ENCODE peak calls at places on chromosomes 5 and 9, in four cellular contexts. V, H, U and N are unnamed samples. For H3K36me3, the result is how much of the 10 kb centered on the place peaks cover.

GRCh38 chr5:103041071-103041676 is 78.8 kb downstream of the GIN1 start:
- DNase-seq in V (no peak), H (no peak), U (peak), N (no peak)

GRCh38 chr9:119003882-119004617 is 365.2 kb downstream of the BRINP1 start:
- DNase-seq in V (no peak), H (no peak), U (no peak), N (no peak)

GRCh38 chr9:703392-703791 is 138.1 kb upstream of the DMRT1 start:
- DNase-seq in V (no peak), H (no peak), U (no peak), N (no peak)

GRCh38 chr5:173204185-173204979 is 30.6 kb downstream of the NKX2-5 start:
- DNase-seq in V (no peak), H (no peak), U (peak), N (no peak)

GRCh38 chr5:77882670-77883257 is 106.6 kb upstream of the TBCA start:
- DNase-seq in V (no peak), H (no peak), U (no peak), N (no peak)

GRCh38 chr9:89361031-89361430 is 42.7 kb downstream of the SECISBP2 start:
- DNase-seq in V (no peak), H (no peak), U (no peak), N (no peak)

GRCh38 chr9:1034271-1034670 is 15.9 kb upstream of the DMRT2 start:
- DNase-seq in V (no peak), H (no peak), U (no peak), N (no peak)

GRCh38 chr5:53167836-53168235 is 58.3 kb upstream of the MOCS2 start:
- DNase-seq in V (peak), H (no peak), U (no peak), N (peak)

GRCh38 chr5:123125953-123126352 is 36.9 kb downstream of the PRDM6 start:
- DNase-seq in V (no peak), H (no peak), U (no peak), N (no peak)

GRCh38 chr9:95874989-95875304 is 544 bp upstream of the ERCC6L2 start:
- DNase-seq in V (peak), H (peak), U (no peak), N (peak)

GRCh38 chr9:83986765-83987401 is 6.3 kb downstream of the RMI1 start:
- DNase-seq in V (no peak), H (peak), U (peak), N (no peak)

GRCh38 chr9:122320346-122320995 is 50.4 kb upstream of the PTGS1 start:
- DNase-seq in V (no peak), H (no peak), U (no peak), N (no peak)

GRCh38 chr5:172820046-172820767 is 13.8 kb upstream of the ERGIC1 start:
- DNase-seq in V (no peak), H (no peak), U (peak), N (peak)

GRCh38 chr5:112975721-112976431 is 722 bp upstream of the DCP2 start:
- DNase-seq in V (no peak), H (no peak), U (no peak), N (no peak)

GRCh38 chr5:134252671-134253070 is 26.8 kb upstream of the PPP2CA start:
- DNase-seq in V (no peak), H (no peak), U (peak), N (no peak)

GRCh38 chr5:59193616-59194319 is 610.9 kb downstream of the RAB3C start:
- DNase-seq in V (no peak), H (no peak), U (no peak), N (no peak)

GRCh38 chr5:10590226-10591047 is 26.6 kb downstream of the ANKRD33B start:
- DNase-seq in V (no peak), H (no peak), U (no peak), N (peak)

GRCh38 chr5:110045153-110045552 is 355.4 kb downstream of the MAN2A1 start:
- DNase-seq in V (no peak), H (no peak), U (no peak), N (no peak)

GRCh38 chr9:137366891-137367381 is 56.0 kb downstream of the EXD3 start:
- DNase-seq in V (no peak), H (no peak), U (no peak), N (no peak)

GRCh38 chr5:39547548-39548154 is 122.9 kb upstream of the DAB2 start:
- DNase-seq in V (no peak), H (no peak), U (peak), N (peak)
- H3K4me3 ChIP-seq in V (no peak), H (no peak), U (no peak), N (no peak)

GRCh38 chr9:82784595-82784994 is 278.3 kb downstream of the RASEF start:
- DNase-seq in V (no peak), H (no peak), U (no peak), N (no peak)

GRCh38 chr9:82791685-82792084 is 271.3 kb downstream of the RASEF start:
- DNase-seq in V (no peak), H (no peak), U (no peak), N (no peak)

GRCh38 chr9:82790868-82791267 is 272.1 kb downstream of the RASEF start:
- DNase-seq in V (no peak), H (no peak), U (no peak), N (no peak)

GRCh38 chr9:82789155-82789824 is 273.7 kb downstream of the RASEF start:
- DNase-seq in V (no peak), H (no peak), U (no peak), N (no peak)
- TF ChIP-seq CTCF in V (no peak), H (no peak), U (no peak), N (no peak)

DNA sequence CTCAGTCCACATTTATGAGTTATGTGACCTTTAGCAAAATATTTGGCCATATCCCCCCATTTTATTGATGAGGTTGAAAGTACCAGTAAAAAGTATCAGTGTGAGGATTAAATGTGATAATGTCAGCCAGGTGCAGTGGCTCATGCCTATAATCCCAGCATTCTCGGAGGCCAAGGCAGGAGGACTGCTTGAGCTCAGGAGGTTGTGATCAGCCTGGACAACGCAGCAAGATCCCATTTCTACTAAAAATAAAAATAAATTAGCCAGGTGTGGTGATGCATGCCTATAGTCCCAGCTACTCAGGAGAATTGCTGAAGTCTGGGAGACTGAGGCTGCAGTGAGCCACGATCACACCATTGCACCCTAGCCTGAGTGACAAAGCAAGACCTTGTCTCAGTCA is 71.2 kb downstream of the GRAMD2B start:
- DNase-seq in V (no peak), H (no peak), U (no peak), N (no peak)
- H3K36me3 ChIP-seq in V (under half), H (under half), U (under half), N (under half)

GRCh38 chr5:54221096-54221495 is 89.3 kb downstream of the ARL15 start:
- DNase-seq in V (no peak), H (no peak), U (no peak), N (no peak)
- H3K4me3 ChIP-seq in V (no peak), H (no peak), U (no peak), N (no peak)

GRCh38 chr5:98750693-98751092 is 22.8 kb upstream of the RGMB start:
- DNase-seq in V (no peak), H (no peak), U (no peak), N (no peak)
- TF ChIP-seq CTCF in V (no peak), H (peak), U (peak), N (peak)

DNA sequence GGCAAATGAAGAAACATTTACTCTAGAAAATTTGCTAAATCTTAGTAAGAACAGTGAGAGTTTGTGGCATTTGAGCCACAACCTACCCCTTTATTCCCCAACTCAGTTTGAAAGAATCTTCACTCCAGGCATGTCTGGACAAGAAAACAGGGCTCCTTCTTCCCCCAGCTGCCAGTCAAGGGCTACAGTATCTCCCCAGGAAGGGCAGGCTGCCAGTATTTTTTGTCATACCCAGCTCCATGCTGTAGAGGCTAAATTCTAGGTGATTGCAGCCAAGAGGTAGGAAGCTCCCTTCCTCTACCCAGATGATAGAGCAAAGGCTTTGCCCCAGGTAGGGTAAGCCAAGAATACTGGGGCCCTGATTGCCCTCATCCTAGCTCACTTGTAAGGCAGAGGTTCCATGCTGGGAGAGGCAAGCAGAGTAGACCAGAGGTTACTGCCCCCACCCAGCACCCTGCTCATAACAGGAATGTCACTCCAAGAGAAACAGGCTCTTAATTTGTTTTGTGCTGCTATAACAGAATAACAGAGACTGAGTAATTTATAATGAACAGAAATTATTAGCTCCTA is 20.0 kb upstream of the GRPEL2 start:
- DNase-seq in V (no peak), H (no peak), U (no peak), N (no peak)
- H3K36me3 ChIP-seq in V (under half), H (under half), U (under half), N (under half)

DNA sequence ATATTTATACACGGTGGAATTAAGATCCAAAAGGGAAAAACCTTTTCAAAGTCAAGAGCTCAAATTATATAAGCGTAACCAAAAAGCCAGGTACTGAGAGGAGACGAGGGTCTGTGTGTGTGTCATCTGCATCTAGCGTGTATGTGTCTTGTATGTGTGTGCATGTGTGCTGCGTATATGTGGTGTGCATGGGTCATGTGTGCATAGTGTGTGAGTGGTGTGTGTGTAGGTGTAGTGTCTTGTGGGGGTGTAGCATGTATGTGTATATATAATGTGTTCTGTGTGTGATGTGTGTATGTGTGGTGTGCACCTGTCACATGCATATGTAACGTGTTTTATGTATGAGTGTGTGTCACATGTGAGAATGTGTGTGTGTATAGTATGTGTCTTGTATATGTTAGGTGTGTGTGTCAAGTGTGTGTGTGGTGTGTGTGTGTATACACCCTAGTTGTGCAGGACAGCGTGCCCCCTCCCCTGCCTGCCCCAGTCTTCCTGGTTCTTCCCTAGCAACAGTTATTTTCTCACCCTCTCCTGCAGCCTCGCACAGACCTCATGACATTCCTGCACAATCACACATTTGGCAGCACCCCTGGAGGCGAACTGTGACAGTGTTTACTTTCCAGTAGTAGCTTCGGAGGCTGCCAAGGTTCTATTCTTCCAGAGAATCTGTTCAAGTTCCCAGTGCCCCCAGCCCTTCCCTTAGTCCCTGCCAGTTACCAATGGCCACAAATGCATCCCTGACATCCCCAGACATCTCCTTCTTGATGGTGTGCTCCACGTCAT is 27.1 kb upstream of the TNIP1 start:
- DNase-seq in V (no peak), H (no peak), U (no peak), N (peak)
- H3K4me3 ChIP-seq in V (no peak), H (no peak), U (no peak), N (no peak)